ENCODE peak calls at places on chromosomes 4 and X, in ten cellular contexts. R is fibroblast of mammary gland, D is lower leg skin, W is choroid plexus epithelial cell, B is left ventricle myocardium inferior, V is OCI-LY7, C is uterus, M is GM12865, T is fibroblast of lung, F is cardiac fibroblast. I is an unnamed sample.

GRCh38 chrX:103556941-103557340 is 28.4 kb upstream of the TCEAL4 start:
- DNase-seq in D (no peak), T (no peak), W (no peak), B (no peak), F (no peak), V (peak; percentile 0), C (no peak), M (no peak), R (no peak), I (no peak)

GRCh38 chr4:110926841-110927400 is 304.0 kb upstream of the PITX2 start:
- DNase-seq in W (no peak), C (no peak), T (no peak), B (no peak), M (no peak), D (no peak), V (no peak), F (no peak), R (no peak), I (no peak)

GRCh38 chrX:9873952-9874351 is 87.7 kb downstream of the SHROOM2 start:
- DNase-seq in B (no peak), D (no peak), R (no peak), C (no peak), F (no peak), M (peak; percentile 52), W (peak; percentile 40), V (peak; percentile 45), T (no peak), I (no peak)

GRCh38 chrX:37684918-37685317 is 673 bp upstream of the XK start:
- DNase-seq in F (no peak), R (no peak), C (no peak), V (no peak), T (no peak), B (no peak), M (no peak), W (no peak), D (no peak), I (no peak)

GRCh38 chr4:6873291-6873690 is 36.3 kb upstream of the TBC1D14 start:
- DNase-seq in T (no peak), C (no peak), F (peak; percentile 34), B (no peak), D (no peak), V (no peak), M (peak; percentile 18), R (peak; percentile 29), W (peak; percentile 15), I (peak; percentile 35)

GRCh38 chr4:139243448-139244365 is 36.3 kb downstream of the MGARP start:
- DNase-seq in C (no peak), T (peak; percentile 99), D (no peak), F (peak; percentile 94), R (peak; percentile 99), M (peak; percentile 18), V (no peak), W (peak; percentile 97), B (no peak), I (peak; percentile 92)

GRCh38 chr4:134777626-134778025 is 576.0 kb upstream of the PABPC4L start:
- DNase-seq in B (no peak), T (peak; percentile 3), C (no peak), R (no peak), M (no peak), V (no peak), F (no peak), D (no peak), W (peak; percentile 6), I (peak; percentile 3)

GRCh38 chr4:39044364-39044946 is 12.2 kb upstream of the TMEM156 start:
- DNase-seq in W (peak; percentile 98), D (peak; percentile 98), F (peak; percentile 95), V (peak; percentile 90), T (peak; percentile 81), B (peak; percentile 94), R (peak; percentile 77), C (peak; percentile 95), M (peak; percentile 97), I (peak; percentile 95)

GRCh38 chr4:127509155-127509554 is 123.6 kb upstream of the INTU start:
- DNase-seq in F (peak; percentile 21), T (peak; percentile 41), V (no peak), M (no peak), D (no peak), W (peak; percentile 15), C (no peak), R (peak; percentile 54), B (no peak), I (no peak)

GRCh38 chr4:95516528-95517011 is 32.2 kb downstream of the UNC5C start:
- DNase-seq in R (no peak), F (peak; percentile 53), M (no peak), T (no peak), B (no peak), D (no peak), C (no peak), W (peak; percentile 13), V (no peak), I (peak; percentile 61)

GRCh38 chr4:121706595-121707021 is 9.8 kb upstream of the ANXA5 start:
- DNase-seq in V (no peak), M (peak; percentile 35), W (peak; percentile 83), R (peak; percentile 90), F (peak; percentile 77), D (no peak), T (peak; percentile 96), C (no peak), B (no peak), I (peak; percentile 87)

GRCh38 chr4:103934178-103934789 is 214.5 kb upstream of the TACR3 start:
- DNase-seq in D (no peak), R (peak; percentile 67), B (no peak), W (peak; percentile 63), F (peak; percentile 54), M (peak; percentile 65), T (peak; percentile 17), C (no peak), V (peak; percentile 60), I (peak; percentile 75)
- TF ChIP-seq CTCF in D (no peak), R (peak; percentile 57), B (peak; percentile 76), W (peak; percentile 55), F (peak; percentile 52), M (peak; percentile 54), T (peak; percentile 52), C (peak; percentile 60), V (peak; percentile 95), I (peak; percentile 63)

GRCh38 chrX:149510386-149510785 is 5.3 kb upstream of the IDS start:
- DNase-seq in C (no peak), F (peak; percentile 33), B (no peak), M (no peak), V (no peak), W (no peak), R (peak; percentile 30), D (peak; percentile 15), T (peak; percentile 46), I (no peak)
- TF ChIP-seq CTCF in C (no peak), F (peak; percentile 28), B (no peak), M (no peak), V (peak; percentile 38), W (peak; percentile 34), R (peak; percentile 25), D (no peak), T (no peak), I (peak; percentile 11)

GRCh38 chr4:155530290-155530689 is 136.4 kb upstream of the GUCY1A1 start:
- DNase-seq in V (no peak), D (no peak), R (no peak), F (no peak), M (no peak), W (no peak), T (no peak), C (no peak), B (no peak), I (no peak)

GRCh38 chr4:155523358-155523757 is 143.3 kb upstream of the GUCY1A1 start:
- DNase-seq in T (no peak), B (no peak), M (no peak), V (no peak), R (no peak), C (no peak), D (no peak), F (no peak), W (no peak), I (no peak)

GRCh38 chr4:155529761-155530160 is 136.9 kb upstream of the GUCY1A1 start:
- DNase-seq in T (no peak), R (no peak), W (no peak), C (no peak), B (no peak), F (no peak), V (no peak), M (no peak), D (no peak), I (no peak)

GRCh38 chr4:155529197-155529596 is 137.5 kb upstream of the GUCY1A1 start:
- DNase-seq in T (peak; percentile 11), W (peak; percentile 56), D (no peak), R (peak; percentile 69), B (no peak), M (peak; percentile 44), V (no peak), F (peak; percentile 66), C (no peak), I (peak; percentile 24)

GRCh38 chr4:155526452-155527169 is 140.0 kb upstream of the GUCY1A1 start:
- DNase-seq in C (no peak), R (peak; percentile 33), V (no peak), D (no peak), F (peak; percentile 44), B (no peak), M (no peak), T (no peak), W (peak; percentile 13), I (peak; percentile 36)
- TF ChIP-seq CTCF in C (no peak), R (no peak), V (no peak), D (no peak), F (no peak), B (no peak), M (no peak), T (no peak), W (no peak), I (no peak)

GRCh38 chrX:79413009-79413408 is 45.9 kb upstream of the ITM2A start:
- DNase-seq in R (peak; percentile 38), D (no peak), M (peak; percentile 39), T (no peak), W (peak; percentile 26), B (no peak), V (peak; percentile 5), C (no peak), F (peak; percentile 32), I (peak; percentile 14)
- TF ChIP-seq CTCF in R (peak; percentile 38), D (no peak), M (no peak), T (no peak), W (no peak), B (peak; percentile 53), V (peak; percentile 68), C (peak; percentile 29), F (no peak), I (peak; percentile 41)

GRCh38 chr4:99402765-99403164 is 32.4 kb downstream of the ADH7 start:
- DNase-seq in D (no peak), V (no peak), B (no peak), F (no peak), R (no peak), W (no peak), M (no peak), C (no peak), T (no peak), I (no peak)
- TF ChIP-seq CTCF in D (no peak), V (peak; percentile 31), B (no peak), F (no peak), R (no peak), W (peak; percentile 16), M (no peak), C (no peak), T (no peak), I (no peak)

GRCh38 chrX:65871671-65872311 is 168.1 kb downstream of the VSIG4 start:
- DNase-seq in C (no peak), R (no peak), F (peak; percentile 1), D (no peak), W (no peak), T (no peak), B (no peak), M (peak; percentile 69), V (peak; percentile 20), I (no peak)
- TF ChIP-seq CTCF in C (no peak), R (no peak), F (no peak), D (no peak), W (no peak), T (no peak), B (peak; percentile 27), M (peak; percentile 27), V (peak; percentile 27), I (no peak)